ENCODE peak calls at places on chromosomes 11 and 22, in eight cellular contexts. O is right atrium auricular region, D is cardiac muscle cell, X is epithelial cell of esophagus, T is Peyer's patch, V is fibroblast of pulmonary artery, I is fibroblast of lung, Y is lower lobe of right lung. B is an unnamed sample.

GRCh38 chr11:47148903-47149535 is 27.7 kb downstream of the ARFGAP2 start:
- DNase-seq in O (no peak), D (no peak), X (no peak), T (no peak), V (no peak), I (no peak), Y (no peak), B (no peak)

GRCh38 chr22:50443801-50444625 is 30.8 kb downstream of the SBF1 start:
- DNase-seq in O (no peak), D (no peak), X (no peak), T (no peak), V (no peak), I (no peak), Y (no peak), B (no peak)

GRCh38 chr11:46465683-46466082 is 74.1 kb upstream of the CHRM4 start:
- DNase-seq in O (no peak), D (no peak), X (no peak), T (no peak), V (no peak), I (no peak), Y (no peak), B (no peak)

GRCh38 chr11:2086239-2087040 is 52.7 kb downstream of the IGF2 start:
- DNase-seq in O (peak; percentile 46), D (no peak), X (no peak), T (peak; percentile 24), V (no peak), I (no peak), Y (peak; percentile 32), B (no peak)

GRCh38 chr22:18905540-18906409 is at the start of gene DGCR6:
- DNase-seq in O (no peak), D (no peak), X (no peak), T (peak; percentile 34), V (no peak), I (no peak), Y (peak; percentile 2), B (no peak)

GRCh38 chr11:122071680-122072321 is 44.2 kb downstream of the BLID start:
- DNase-seq in O (no peak), D (no peak), X (no peak), T (no peak), V (no peak), I (peak; percentile 41), Y (no peak), B (no peak)

GRCh38 chr11:93279911-93280347 is 50.6 kb upstream of the DEUP1 start:
- DNase-seq in O (no peak), D (peak; percentile 30), X (no peak), T (no peak), V (no peak), I (no peak), Y (no peak), B (no peak)

GRCh38 chr11:135027461-135027860 is 615.4 kb upstream of the B3GAT1 start:
- DNase-seq in O (no peak), D (peak; percentile 87), X (peak; percentile 61), T (peak; percentile 60), V (peak; percentile 45), I (peak; percentile 42), Y (no peak), B (no peak)

GRCh38 chr11:118151421-118151820 is 1.2 kb downstream of the SCN4B start:
- DNase-seq in O (no peak), D (no peak), X (no peak), T (no peak), V (no peak), I (peak; percentile 63), Y (no peak), B (no peak)

GRCh38 chr11:79033833-79034232 is 407.0 kb downstream of the TENM4 start:
- DNase-seq in O (no peak), D (no peak), X (no peak), T (no peak), V (no peak), I (peak; percentile 42), Y (no peak), B (no peak)

GRCh38 chr11:78698612-78699011 is 123.9 kb upstream of the NARS2 start:
- DNase-seq in O (peak; percentile 81), D (no peak), X (peak; percentile 73), T (no peak), V (peak; percentile 40), I (peak; percentile 92), Y (no peak), B (no peak)

GRCh38 chr11:76237914-76238313 is 31.6 kb upstream of the WNT11 start:
- DNase-seq in O (no peak), D (no peak), X (peak; percentile 21), T (no peak), V (no peak), I (no peak), Y (no peak), B (no peak)

GRCh38 chr11:35598254-35599125 is 19.8 kb upstream of the FJX1 start:
- DNase-seq in O (no peak), D (no peak), X (peak; percentile 65), T (no peak), V (peak; percentile 60), I (peak; percentile 73), Y (no peak), B (no peak)

GRCh38 chr11:130144721-130145327 is 14.8 kb upstream of the ST14 start:
- DNase-seq in O (no peak), D (peak; percentile 46), X (no peak), T (no peak), V (no peak), I (no peak), Y (no peak), B (no peak)

GRCh38 chr11:130145328-130145812 is 14.2 kb upstream of the ST14 start:
- DNase-seq in O (no peak), D (no peak), X (peak; percentile 39), T (no peak), V (no peak), I (no peak), Y (no peak), B (no peak)

GRCh38 chr11:130144129-130144528 is 15.5 kb upstream of the ST14 start:
- DNase-seq in O (no peak), D (no peak), X (no peak), T (peak; percentile 71), V (no peak), I (no peak), Y (no peak), B (no peak)

GRCh38 chr11:130146797-130147196 is 12.8 kb upstream of the ST14 start:
- DNase-seq in O (no peak), D (no peak), X (no peak), T (peak; percentile 76), V (no peak), I (no peak), Y (no peak), B (peak; percentile 86)

DNA sequence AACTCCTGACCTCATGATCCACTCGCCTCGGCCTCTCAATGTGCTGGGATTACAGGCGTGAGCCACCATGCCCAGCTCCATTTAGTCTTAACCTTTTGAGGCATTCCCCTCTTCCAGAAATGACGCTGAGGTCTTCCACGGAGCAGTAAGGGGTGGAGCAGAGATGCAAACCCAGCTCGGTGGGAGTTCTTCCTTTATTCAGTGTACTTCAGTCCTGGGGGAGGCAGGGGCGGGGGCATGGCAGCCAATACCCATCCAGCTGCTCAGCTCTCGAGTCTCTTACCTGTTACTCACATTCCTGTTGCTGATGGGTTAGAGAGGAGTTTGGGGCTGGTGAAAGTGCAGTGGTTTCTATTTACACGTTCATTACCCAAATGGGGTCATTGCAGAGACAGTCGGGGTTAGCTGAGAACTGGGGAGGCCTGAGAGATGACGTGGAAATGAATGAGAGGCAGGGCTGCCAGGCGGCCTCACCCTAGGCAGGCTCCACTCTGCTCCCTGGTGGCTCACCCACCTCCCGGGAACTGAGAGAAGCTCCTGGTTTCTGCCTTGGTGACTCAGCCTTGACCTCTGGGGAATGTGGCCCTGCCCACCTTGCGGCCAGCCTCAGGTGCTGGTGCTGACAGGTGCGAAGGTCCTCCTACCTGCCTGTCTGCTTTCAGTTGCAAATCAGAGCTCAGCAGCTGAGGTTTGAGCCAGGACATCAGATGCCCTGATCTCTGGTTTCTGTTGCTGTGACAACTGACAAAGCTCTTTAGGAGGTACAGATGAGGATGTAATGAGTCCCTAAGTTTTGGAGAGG is 13.4 kb upstream of the ST14 start:
- DNase-seq in O (no peak), D (no peak), X (peak; percentile 97), T (peak; percentile 92), V (no peak), I (peak; percentile 23), Y (peak; percentile 84), B (no peak)
- TF ChIP-seq CTCF in O (no peak), D (peak; percentile 11), X (peak; percentile 63), T (no peak), V (peak; percentile 13), I (no peak), Y (peak; percentile 32), B (peak; percentile 35)

GRCh38 chr22:39188809-39189208 is 36.3 kb upstream of the CBX7 start:
- DNase-seq in O (no peak), D (no peak), X (no peak), T (peak; percentile 11), V (no peak), I (no peak), Y (peak; percentile 2), B (no peak)

GRCh38 chr22:39182478-39183030 is 30.1 kb upstream of the CBX7 start:
- DNase-seq in O (no peak), D (no peak), X (no peak), T (no peak), V (peak; percentile 38), I (peak; percentile 36), Y (peak; percentile 14), B (no peak)

GRCh38 chr22:39184586-39185577 is 32.4 kb upstream of the CBX7 start:
- DNase-seq in O (no peak), D (no peak), X (no peak), T (no peak), V (peak; percentile 87), I (peak; percentile 50), Y (peak; percentile 18), B (no peak)

GRCh38 chr22:39183991-39184585 is 31.6 kb upstream of the CBX7 start:
- DNase-seq in O (no peak), D (peak; percentile 51), X (no peak), T (no peak), V (peak; percentile 87), I (peak; percentile 77), Y (peak; percentile 49), B (no peak)

DNA sequence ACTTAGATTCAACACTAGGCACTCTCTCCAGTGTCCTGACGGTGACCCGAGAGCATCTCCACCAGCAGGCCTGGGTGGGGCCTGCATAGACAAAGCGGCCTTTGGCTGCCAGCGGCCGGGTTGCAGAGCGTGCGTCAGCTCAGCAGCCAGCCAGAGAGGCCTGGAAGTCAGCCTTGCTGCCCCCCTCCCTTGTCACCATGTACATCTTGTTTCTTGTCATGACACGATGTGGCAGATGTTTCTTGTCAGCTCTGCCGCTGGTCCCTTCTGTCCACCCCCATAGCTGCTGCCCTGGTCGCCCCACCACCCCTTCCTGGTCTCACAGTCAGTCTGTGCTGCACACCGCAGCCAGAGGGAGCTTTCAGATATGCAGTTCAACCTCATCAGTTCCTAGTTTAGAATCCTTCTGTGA is 33.1 kb upstream of the CBX7 start:
- DNase-seq in O (peak; percentile 93), D (no peak), X (no peak), T (no peak), V (peak; percentile 89), I (peak; percentile 29), Y (peak; percentile 67), B (no peak)
- TF ChIP-seq CTCF in O (no peak), D (peak; percentile 51), X (peak; percentile 38), T (no peak), V (peak; percentile 62), I (peak; percentile 44), Y (peak; percentile 21), B (no peak)

GRCh38 chr11:6545917-6546605 is 49.0 kb downstream of the DNHD1 start:
- DNase-seq in O (no peak), D (no peak), X (no peak), T (no peak), V (no peak), I (no peak), Y (no peak), B (no peak)
- TF ChIP-seq CTCF in O (no peak), D (no peak), X (no peak), T (no peak), V (no peak), I (no peak), Y (no peak), B (no peak)

GRCh38 chr11:8365542-8365941 is 101.9 kb upstream of the LMO1 start:
- DNase-seq in O (no peak), D (no peak), X (no peak), T (no peak), V (no peak), I (no peak), Y (no peak), B (no peak)
- TF ChIP-seq CTCF in O (no peak), D (no peak), X (no peak), T (no peak), V (no peak), I (no peak), Y (no peak), B (no peak)